ENCODE peak calls at places on chromosome 1, in five cellular contexts. K is left lung, A is endodermal cell, J is mucosa of descending colon, T is lower leg skin. E is an unnamed sample.

GRCh38 chr1:225424562-225425210 is 3.2 kb downstream of the LBR start:
- DNase-seq in T (no peak), J (no peak), K (no peak), A (peak), E (no peak)

GRCh38 chr1:230399321-230400006 is 26.7 kb downstream of the PGBD5 start:
- DNase-seq in J (no peak), T (no peak), K (no peak), A (peak), E (no peak)

GRCh38 chr1:8533907-8534306 is 216.0 kb downstream of the SLC45A1 start:
- DNase-seq in T (no peak), J (no peak), A (no peak), K (no peak), E (no peak)

GRCh38 chr1:205246426-205247119 is 18.8 kb downstream of the TMCC2 start:
- DNase-seq in J (no peak), K (no peak), T (no peak), A (no peak), E (no peak)

GRCh38 chr1:28840928-28841544 is 29.1 kb downstream of the OPRD1 start:
- DNase-seq in K (no peak), A (no peak), J (no peak), T (no peak), E (no peak)

GRCh38 chr1:104092698-104093097 is 343.0 kb downstream of the AMY1C start:
- DNase-seq in T (no peak), J (no peak), K (no peak), A (no peak), E (no peak)

GRCh38 chr1:209409786-209410185 is 173.7 kb upstream of the CAMK1G start:
- DNase-seq in J (no peak), T (no peak), K (no peak), A (no peak), E (no peak)

GRCh38 chr1:161019767-161020572 is 982 bp downstream of the F11R start:
- DNase-seq in T (peak), J (no peak), K (no peak), A (peak), E (no peak)

GRCh38 chr1:203215573-203215972 is 13.9 kb downstream of the CHIT1 start:
- DNase-seq in K (no peak), J (no peak), A (peak), T (no peak), E (no peak)

GRCh38 chr1:192907545-192908243 is 98.9 kb downstream of the RGS2 start:
- DNase-seq in T (no peak), J (no peak), K (no peak), A (no peak), E (no peak)

GRCh38 chr1:29259802-29260441 is 23.6 kb downstream of the PTPRU start:
- DNase-seq in T (no peak), A (peak), K (no peak), J (peak), E (no peak)

GRCh38 chr1:80769351-80769750 is 1031.4 kb upstream of the ADGRL2 start:
- DNase-seq in T (no peak), J (no peak), A (no peak), K (no peak), E (no peak)

GRCh38 chr1:52905376-52905698 is 16.2 kb downstream of the ECHDC2 start:
- DNase-seq in K (no peak), T (no peak), J (no peak), A (no peak), E (no peak)

GRCh38 chr1:32725595-32725942 is 23.0 kb upstream of the SYNC start:
- DNase-seq in K (no peak), A (no peak), J (no peak), T (no peak), E (no peak)

GRCh38 chr1:160124709-160125478 is 9.3 kb downstream of the ATP1A2 start:
- DNase-seq in T (no peak), J (no peak), A (peak), K (no peak), E (peak)

GRCh38 chr1:84715620-84716019 is 25.4 kb upstream of the SSX2IP start:
- DNase-seq in K (no peak), J (no peak), T (no peak), A (no peak), E (no peak)

GRCh38 chr1:206469411-206469932 is 804 bp upstream of the IKBKE start:
- DNase-seq in K (no peak), T (no peak), J (peak), A (no peak), E (no peak)

GRCh38 chr1:42657981-42658879 is at the start of gene PPIH:
- DNase-seq in K (peak), J (peak), A (peak), T (peak), E (peak)

GRCh38 chr1:22906968-22907367 is 65.7 kb downstream of the LACTBL1 start:
- DNase-seq in A (no peak), T (no peak), K (no peak), J (no peak), E (no peak)

GRCh38 chr1:198531891-198532290 is 8.6 kb downstream of the ATP6V1G3 start:
- DNase-seq in A (no peak), K (no peak), J (no peak), T (no peak), E (no peak)

GRCh38 chr1:246815693-246816270 is 91.6 kb downstream of the SCCPDH start:
- DNase-seq in K (no peak), T (no peak), J (no peak), A (no peak), E (no peak)

GRCh38 chr1:201307239-201307638 is 23.9 kb downstream of the PKP1 start:
- DNase-seq in J (no peak), A (no peak), K (no peak), T (no peak), E (no peak)

GRCh38 chr1:212225871-212226302 is 59.3 kb upstream of the PPP2R5A start:
- DNase-seq in A (peak), J (no peak), T (no peak), K (no peak), E (no peak)

GRCh38 chr1:50502147-50502546 is 78.9 kb upstream of the DMRTA2 start:
- DNase-seq in T (no peak), J (no peak), K (no peak), A (no peak), E (no peak)

GRCh38 chr1:56816264-56816663 is 2.9 kb downstream of the FYB2 start:
- DNase-seq in K (no peak), J (no peak), T (no peak), A (no peak), E (no peak)

GRCh38 chr1:17289756-17290155 is 18.2 kb upstream of the PADI4 start:
- DNase-seq in A (no peak), K (no peak), J (no peak), T (peak), E (no peak)

GRCh38 chr1:60162941-60163340 is 89.4 kb upstream of the C1orf87 start:
- DNase-seq in A (no peak), K (no peak), J (no peak), T (no peak), E (no peak)

GRCh38 chr1:116515702-116516101 is 55.1 kb downstream of the CD58 start:
- DNase-seq in T (no peak), J (peak), A (no peak), K (no peak), E (no peak)

GRCh38 chr1:151992345-151993083 is 1.1 kb downstream of the S100A10 start:
- DNase-seq in T (peak), J (peak), A (peak), K (peak), E (peak)

DNA sequence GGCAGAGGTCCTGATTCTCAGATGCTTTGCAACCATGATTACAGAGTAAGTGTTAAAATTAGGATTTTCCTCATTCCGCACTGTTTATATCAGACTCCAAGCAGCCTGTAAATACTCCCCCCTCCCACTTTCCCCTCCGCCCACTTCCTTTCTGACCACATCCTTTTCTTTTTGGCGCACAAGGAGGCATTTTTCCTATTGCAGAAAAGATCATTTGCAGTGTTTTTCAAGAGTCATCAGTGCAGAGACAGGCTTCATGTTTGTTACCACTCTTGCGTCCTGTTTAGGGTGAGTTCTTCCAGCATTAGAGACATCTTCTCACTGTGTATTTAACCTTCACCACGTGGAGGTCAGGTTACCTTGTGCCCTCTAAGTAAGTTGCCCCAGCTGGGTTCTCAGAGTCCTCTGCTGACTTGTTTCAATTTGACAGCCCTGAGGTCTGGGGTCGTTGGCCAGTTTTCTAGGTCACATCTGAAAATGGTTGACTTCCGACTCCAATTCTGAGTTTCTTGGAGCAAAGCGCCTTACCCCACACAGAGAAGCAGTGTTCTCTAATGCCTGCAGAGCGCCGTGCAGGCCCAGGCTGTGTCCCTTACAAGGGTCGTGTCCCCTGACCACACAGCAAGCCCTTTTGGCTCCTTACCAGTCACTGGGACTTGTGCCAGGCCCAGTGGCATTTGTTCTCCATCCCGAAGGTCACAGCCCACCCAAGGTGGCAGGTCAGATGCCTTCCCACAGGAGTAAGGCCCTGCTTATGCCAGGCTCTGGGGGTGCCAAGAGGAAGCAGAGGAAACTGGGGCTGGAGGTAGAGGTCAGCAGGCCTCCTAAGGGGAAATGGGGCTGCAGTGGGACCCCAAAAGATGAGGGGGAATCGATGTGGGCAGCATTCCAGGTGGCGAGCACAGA is 85.6 kb downstream of the FAM78B start:
- DNase-seq in T (no peak), A (peak), J (no peak), K (no peak), E (no peak)
- H3K4me3 ChIP-seq in T (no peak), A (no peak), J (no peak), K (no peak), E (no peak)

GRCh38 chr1:98055457-98055856 is 134.6 kb upstream of the DPYD start:
- DNase-seq in A (no peak), K (no peak), J (no peak), T (no peak), E (no peak)

GRCh38 chr1:98051065-98051675 is 130.3 kb upstream of the DPYD start:
- DNase-seq in A (peak), T (peak), K (peak), J (no peak), E (peak)

GRCh38 chr1:98054367-98054701 is 133.5 kb upstream of the DPYD start:
- DNase-seq in K (no peak), A (no peak), T (no peak), J (no peak), E (no peak)

GRCh38 chr1:98054786-98055185 is 134.0 kb upstream of the DPYD start:
- DNase-seq in J (no peak), A (no peak), K (no peak), T (no peak), E (no peak)

GRCh38 chr1:98053471-98054366 is 132.9 kb upstream of the DPYD start:
- DNase-seq in T (no peak), A (peak), J (peak), K (peak), E (no peak)
- TF ChIP-seq CTCF in T (no peak), A (peak), J (peak), K (peak), E (peak)

GRCh38 chr1:234170067-234170466 is 203.2 kb upstream of the COA6 start:
- DNase-seq in K (no peak), J (no peak), A (no peak), T (no peak), E (no peak)
- H3K4me3 ChIP-seq in K (no peak), J (no peak), A (no peak), T (no peak), E (no peak)

GRCh38 chr1:94852758-94853157 is 32.6 kb downstream of the SLC44A3 start:
- DNase-seq in J (no peak), T (no peak), K (no peak), A (no peak), E (no peak)
- TF ChIP-seq CTCF in J (no peak), T (no peak), K (no peak), A (peak), E (no peak)

GRCh38 chr1:77673030-77673429 is 9.4 kb downstream of the ZZZ3 start:
- DNase-seq in A (no peak), J (no peak), T (no peak), K (no peak), E (no peak)

GRCh38 chr1:77672374-77672773 is 10.1 kb downstream of the ZZZ3 start:
- DNase-seq in K (no peak), T (no peak), A (no peak), J (no peak), E (no peak)

GRCh38 chr1:77670330-77670729 is 12.1 kb downstream of the ZZZ3 start:
- DNase-seq in K (no peak), A (no peak), J (no peak), T (no peak), E (no peak)

GRCh38 chr1:77673716-77674355 is 8.6 kb downstream of the ZZZ3 start:
- DNase-seq in K (no peak), A (no peak), T (no peak), J (no peak), E (no peak)

DNA sequence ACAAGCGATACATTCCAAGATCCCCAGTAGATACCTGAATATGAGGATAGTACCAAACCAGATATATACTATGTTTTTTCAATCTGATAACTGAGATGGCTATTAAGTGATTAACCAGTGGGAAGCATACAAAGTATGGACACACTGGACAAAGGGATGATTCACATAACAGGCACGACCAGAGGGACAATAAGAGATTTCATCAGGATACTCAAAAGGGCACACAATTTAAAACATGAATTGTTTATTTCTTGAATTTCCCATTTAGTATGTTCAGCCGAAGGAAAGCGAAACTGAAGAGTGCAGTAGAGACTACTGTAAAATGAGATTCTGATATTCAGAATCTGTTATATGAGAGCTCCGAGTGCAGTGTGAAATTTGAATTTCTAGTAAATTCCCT is 10.6 kb downstream of the ZZZ3 start:
- DNase-seq in A (no peak), T (no peak), K (no peak), J (no peak), E (no peak)
- H3K4me3 ChIP-seq in A (no peak), T (no peak), K (no peak), J (no peak), E (no peak)

DNA sequence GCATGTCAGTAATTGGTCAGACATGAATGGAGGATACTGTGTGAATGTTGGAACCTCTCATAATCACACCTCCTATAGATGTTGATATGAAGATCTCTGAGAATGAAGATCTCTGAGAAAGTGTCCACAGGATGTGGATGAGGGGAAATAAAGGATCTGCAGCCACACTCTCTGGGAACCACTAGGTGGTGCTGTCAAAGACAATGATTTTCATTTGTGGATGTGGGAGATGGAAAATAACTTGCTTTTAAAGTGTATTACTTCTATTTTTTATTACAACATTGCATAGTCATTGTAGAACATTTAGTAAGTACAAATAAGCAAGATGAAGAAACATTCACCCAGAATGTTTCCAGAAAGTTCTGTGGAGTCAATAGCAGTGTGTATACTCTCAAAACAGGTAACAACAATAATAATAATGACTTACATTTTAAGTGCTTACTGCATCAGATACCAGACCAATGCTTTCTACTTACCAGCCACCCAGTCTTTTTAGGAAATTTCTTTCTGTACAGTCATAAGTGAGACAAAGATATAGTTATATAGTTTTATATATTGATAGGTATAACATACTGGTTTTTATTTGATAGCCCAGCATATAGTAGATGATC is 128.2 kb downstream of the ATG4C start:
- DNase-seq in K (no peak), J (no peak), A (no peak), T (no peak), E (peak)
- TF ChIP-seq CTCF in K (peak), J (peak), A (peak), T (no peak), E (peak)

GRCh38 chr1:47555307-47555706 is 117.5 kb downstream of the FOXD2 start:
- DNase-seq in A (peak), K (peak), J (no peak), T (no peak), E (no peak)
- H3K4me3 ChIP-seq in A (no peak), K (no peak), J (no peak), T (no peak), E (no peak)

DNA sequence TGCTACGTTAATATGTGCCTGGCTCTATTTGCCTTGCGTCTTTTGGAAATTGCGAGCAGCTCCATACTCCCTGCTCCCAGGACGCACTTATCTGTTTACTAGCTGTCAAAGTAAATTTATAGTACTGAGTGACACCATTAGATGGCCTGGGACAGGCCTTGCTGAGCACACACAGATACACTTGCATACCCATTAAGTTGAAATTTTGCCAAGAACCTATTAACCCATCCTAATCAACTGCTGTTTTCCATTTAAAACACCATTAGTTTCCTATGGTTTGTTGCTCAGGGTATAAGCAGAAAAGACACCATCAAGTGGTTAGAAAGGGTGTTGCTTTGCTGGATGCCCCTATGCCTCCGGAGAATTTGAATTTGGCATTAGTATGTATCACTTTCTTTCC is 187.3 kb downstream of the SLC44A5 start:
- DNase-seq in T (no peak), J (no peak), A (no peak), K (no peak), E (no peak)
- TF ChIP-seq CTCF in T (no peak), J (no peak), A (peak), K (no peak), E (no peak)

E was measured in HFF-Myc.